ENCODE peak calls at places on chromosomes 3 and 15, in nine cellular contexts. R, Z, E, G, H, W, A, Q and M are unnamed samples.

GRCh38 chr3:100027321-100027720 is 87.0 kb downstream of the FILIP1L start:
- DNase-seq in R (no peak), Z (no peak), E (no peak), G (no peak), H (no peak), W (no peak), A (no peak), Q (no peak), M (no peak)

GRCh38 chr15:84702961-84703482 is 12.9 kb downstream of the SEC11A start:
- DNase-seq in R (no peak), Z (no peak), E (no peak), G (no peak), H (peak), W (no peak), A (peak), Q (peak), M (no peak)

GRCh38 chr3:47409688-47410416 is 29.0 kb downstream of the PTPN23 start:
- DNase-seq in R (no peak), Z (no peak), E (no peak), G (no peak), H (no peak), W (no peak), A (no peak), Q (no peak), M (peak)

GRCh38 chr15:73116164-73116563 is 63.9 kb downstream of the NEO1 start:
- DNase-seq in R (no peak), Z (no peak), E (no peak), G (no peak), H (no peak), W (no peak), A (no peak), Q (no peak), M (no peak)

GRCh38 chr3:158768881-158769518 is 32.9 kb upstream of the MFSD1 start:
- DNase-seq in R (no peak), Z (no peak), E (no peak), G (no peak), H (no peak), W (no peak), A (peak), Q (peak), M (no peak)

GRCh38 chr3:130085881-130086280 is 4.2 kb downstream of the ALG1L2 start:
- DNase-seq in R (no peak), Z (no peak), E (no peak), G (no peak), H (no peak), W (no peak), A (peak), Q (no peak), M (no peak)

GRCh38 chr3:87979527-87979926 is 79.3 kb downstream of the CGGBP1 start:
- DNase-seq in R (no peak), Z (no peak), E (no peak), G (no peak), H (no peak), W (no peak), A (no peak), Q (no peak), M (no peak)

GRCh38 chr3:15148614-15149013 is 49.7 kb upstream of the RBSN start:
- DNase-seq in R (peak), Z (no peak), E (no peak), G (no peak), H (no peak), W (no peak), A (no peak), Q (no peak), M (no peak)

GRCh38 chr15:78174398-78174797 is 25.2 kb downstream of the IDH3A start:
- DNase-seq in R (no peak), Z (no peak), E (no peak), G (no peak), H (no peak), W (peak), A (no peak), Q (no peak), M (no peak)

GRCh38 chr15:100602822-100603393 is 519 bp downstream of the ASB7 start:
- DNase-seq in R (no peak), Z (no peak), E (no peak), G (no peak), H (no peak), W (no peak), A (no peak), Q (peak), M (peak)

GRCh38 chr3:126364130-126364695 is 7.0 kb upstream of the KLF15 start:
- DNase-seq in R (no peak), Z (no peak), E (no peak), G (no peak), H (no peak), W (no peak), A (peak), Q (no peak), M (no peak)

GRCh38 chr3:116446037-116446436 is 750 bp upstream of the LSAMP start:
- DNase-seq in R (no peak), Z (no peak), E (no peak), G (no peak), H (no peak), W (no peak), A (no peak), Q (no peak), M (no peak)

GRCh38 chr3:63967675-63968611 is 55.4 kb downstream of the PSMD6 start:
- DNase-seq in R (no peak), Z (no peak), E (peak), G (no peak), H (no peak), W (no peak), A (peak), Q (peak), M (peak)

GRCh38 chr3:127222163-127222562 is 29.2 kb downstream of the PRR23E start:
- DNase-seq in R (no peak), Z (no peak), E (no peak), G (no peak), H (no peak), W (peak), A (no peak), Q (no peak), M (no peak)

GRCh38 chr15:64582202-64582601 is 121.8 kb downstream of the ZNF609 start:
- DNase-seq in R (no peak), Z (no peak), E (no peak), G (no peak), H (no peak), W (no peak), A (no peak), Q (no peak), M (no peak)

GRCh38 chr3:72630614-72631344 is 217.5 kb downstream of the SHQ1 start:
- DNase-seq in R (no peak), Z (no peak), E (no peak), G (no peak), H (no peak), W (no peak), A (no peak), Q (peak), M (no peak)

GRCh38 chr15:68985361-68985891 is 29.1 kb upstream of the NOX5 start:
- DNase-seq in R (no peak), Z (no peak), E (no peak), G (no peak), H (no peak), W (no peak), A (no peak), Q (no peak), M (no peak)

GRCh38 chr3:171256445-171257250 is 203.6 kb downstream of the TNIK start:
- DNase-seq in R (no peak), Z (no peak), E (no peak), G (no peak), H (no peak), W (no peak), A (no peak), Q (no peak), M (no peak)

GRCh38 chr3:38164136-38164965 is 986 bp upstream of the OXSR1 start:
- DNase-seq in R (no peak), Z (no peak), E (no peak), G (no peak), H (no peak), W (no peak), A (no peak), Q (no peak), M (no peak)

GRCh38 chr3:58299839-58300516 is 6.1 kb upstream of the RPP14 start:
- DNase-seq in R (no peak), Z (no peak), E (no peak), G (no peak), H (no peak), W (no peak), A (no peak), Q (peak), M (no peak)
- TF ChIP-seq CTCF in R (peak), Z (no peak), E (peak), G (peak), H (no peak), W (peak), A (peak), Q (peak), M (peak)

DNA sequence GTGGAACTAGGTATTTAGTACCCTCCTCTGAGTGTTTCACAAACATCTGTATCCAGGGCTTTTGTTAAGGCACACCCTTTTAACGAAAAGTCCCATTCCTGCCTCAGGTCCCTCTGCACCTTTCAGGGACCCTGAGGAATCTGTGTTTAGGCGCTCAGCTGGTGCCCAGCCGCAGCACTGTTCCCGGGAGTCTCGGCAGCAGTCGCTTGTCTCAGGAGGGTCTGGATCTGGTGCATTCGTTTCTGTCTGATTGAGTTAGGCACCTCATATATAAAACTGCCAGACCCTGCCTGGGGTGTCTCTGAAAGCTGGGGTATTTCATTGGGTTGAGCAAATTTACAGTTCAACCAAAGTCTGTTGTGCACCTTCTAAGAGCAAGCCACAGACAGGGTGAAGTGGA is 162.8 kb upstream of the TOPAZ1 start:
- DNase-seq in R (no peak), Z (no peak), E (no peak), G (no peak), H (no peak), W (no peak), A (no peak), Q (no peak), M (no peak)
- TF ChIP-seq CTCF in R (no peak), Z (no peak), E (no peak), G (no peak), H (no peak), W (no peak), A (no peak), Q (no peak), M (no peak)

GRCh38 chr3:33886015-33886414 is 87.6 kb downstream of the PDCD6IP start:
- DNase-seq in R (no peak), Z (no peak), E (no peak), G (no peak), H (no peak), W (no peak), A (no peak), Q (peak), M (no peak)

GRCh38 chr3:33885496-33885895 is 87.1 kb downstream of the PDCD6IP start:
- DNase-seq in R (no peak), Z (no peak), E (no peak), G (no peak), H (no peak), W (no peak), A (no peak), Q (no peak), M (no peak)

GRCh38 chr3:33884701-33885100 is 86.3 kb downstream of the PDCD6IP start:
- DNase-seq in R (no peak), Z (no peak), E (no peak), G (no peak), H (no peak), W (no peak), A (no peak), Q (no peak), M (no peak)

GRCh38 chr3:33883538-33884203 is 85.2 kb downstream of the PDCD6IP start:
- DNase-seq in R (peak), Z (no peak), E (no peak), G (no peak), H (no peak), W (no peak), A (no peak), Q (peak), M (peak)

DNA sequence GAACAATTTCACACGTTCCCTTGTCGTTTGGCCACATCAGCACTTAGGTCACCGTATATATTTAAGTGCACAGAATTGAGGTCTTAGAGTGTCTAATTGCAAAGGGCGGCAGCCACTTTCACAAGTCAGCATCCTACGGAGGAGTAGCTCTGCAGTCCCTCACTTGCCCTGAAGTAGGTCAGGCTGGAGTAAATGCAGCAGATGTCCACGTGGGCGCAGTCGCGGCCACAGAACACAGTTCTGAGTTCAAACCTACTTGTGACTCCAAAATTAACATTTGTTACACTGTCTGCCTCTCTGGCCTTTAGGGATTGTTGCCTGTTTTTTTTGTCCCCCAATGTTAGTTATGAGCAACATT is 85.8 kb downstream of the PDCD6IP start:
- DNase-seq in R (no peak), Z (no peak), E (no peak), G (no peak), H (no peak), W (no peak), A (no peak), Q (peak), M (no peak)
- TF ChIP-seq CTCF in R (no peak), Z (no peak), E (no peak), G (no peak), H (no peak), W (no peak), A (no peak), Q (peak), M (no peak)

GRCh38 chr3:26118165-26118564 is 328.3 kb downstream of the OXSM start:
- DNase-seq in R (no peak), Z (no peak), E (no peak), G (no peak), H (no peak), W (no peak), A (no peak), Q (no peak), M (no peak)
- TF ChIP-seq CTCF in R (no peak), Z (no peak), E (no peak), G (peak), H (no peak), W (peak), A (no peak), Q (no peak), M (peak)

DNA sequence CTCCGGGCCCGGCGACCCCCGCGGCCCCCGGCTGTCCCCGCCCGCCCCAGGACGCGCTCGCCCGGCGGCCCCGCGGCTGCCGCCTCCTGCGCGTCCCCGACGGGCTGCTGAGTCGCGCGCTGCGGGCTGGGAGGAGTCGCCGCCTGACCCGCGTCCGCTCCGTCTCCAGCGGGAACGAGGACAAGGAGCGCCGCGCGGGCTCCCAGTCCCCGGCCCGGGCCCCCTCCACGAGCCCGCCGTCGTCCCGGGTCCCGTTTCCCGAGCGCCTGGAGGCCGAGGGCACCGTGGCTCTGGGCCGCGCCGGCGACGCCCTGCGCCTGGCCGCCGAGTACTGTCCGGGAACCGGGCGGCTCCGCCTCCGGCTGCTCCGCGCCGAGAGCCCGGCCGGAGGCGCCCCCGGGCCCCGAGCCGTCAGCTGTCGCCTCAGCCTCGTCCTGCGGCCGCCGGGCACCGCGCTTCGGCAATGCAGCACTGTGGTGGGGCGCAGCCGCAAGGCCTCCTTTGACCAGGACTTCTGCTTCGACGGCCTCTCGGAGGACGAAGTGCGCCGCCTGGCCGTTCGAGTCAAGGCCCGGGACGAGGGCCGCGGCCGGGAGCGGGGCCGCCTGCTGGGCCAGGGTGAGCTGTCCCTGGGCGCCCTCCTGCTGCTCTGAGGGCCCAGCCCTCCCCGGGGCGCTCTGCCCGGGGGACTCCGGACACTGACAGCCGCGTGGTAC is 1.5 kb downstream of the C2CD4A start:
- DNase-seq in R (no peak), Z (no peak), E (no peak), G (peak), H (peak), W (no peak), A (peak), Q (peak), M (peak)
- TF ChIP-seq CTCF in R (peak), Z (no peak), E (no peak), G (peak), H (no peak), W (peak), A (no peak), Q (no peak), M (peak)